ENCODE peak calls at places on chromosome 22, in six cellular contexts. L, U, A, Q, J and D are unnamed samples.

GRCh38 chr22:29475550-29475949 is 4.5 kb upstream of the NEFH start:
- DNase-seq in L (no peak), U (no peak), A (no peak), Q (no peak), J (no peak), D (no peak)

GRCh38 chr22:29336751-29337490 is 21.4 kb upstream of the RASL10A start:
- DNase-seq in L (no peak), U (no peak), A (no peak), Q (no peak), J (peak), D (no peak)

GRCh38 chr22:38543822-38544221 is 26.2 kb downstream of the DMC1 start:
- DNase-seq in L (no peak), U (no peak), A (no peak), Q (no peak), J (no peak), D (no peak)

GRCh38 chr22:23401111-23401909 is 178.8 kb downstream of the IGLL1 start:
- DNase-seq in L (peak), U (peak), A (no peak), Q (no peak), J (no peak), D (peak)

GRCh38 chr22:44462246-44463015 is 35.6 kb downstream of the RTL6 start:
- DNase-seq in L (no peak), U (no peak), A (no peak), Q (peak), J (no peak), D (no peak)

GRCh38 chr22:31075961-31076360 is 5.2 kb upstream of the SMTN start:
- DNase-seq in L (no peak), U (peak), A (no peak), Q (no peak), J (peak), D (peak)

GRCh38 chr22:43658823-43659222 is 153.3 kb downstream of the EFCAB6 start:
- DNase-seq in L (no peak), U (no peak), A (no peak), Q (no peak), J (no peak), D (no peak)

GRCh38 chr22:50310949-50311444 is 3.6 kb upstream of the PLXNB2 start:
- DNase-seq in L (no peak), U (no peak), A (no peak), Q (no peak), J (no peak), D (no peak)

GRCh38 chr22:22818861-22819855 is 68.5 kb upstream of the IGLL5 start:
- DNase-seq in L (no peak), U (no peak), A (no peak), Q (no peak), J (no peak), D (no peak)

GRCh38 chr22:46896568-46897245 is 134.3 kb downstream of the TBC1D22A start:
- DNase-seq in L (no peak), U (no peak), A (no peak), Q (no peak), J (no peak), D (no peak)

GRCh38 chr22:40535189-40535512 is 101.4 kb downstream of the MRTFA start:
- DNase-seq in L (no peak), U (no peak), A (no peak), Q (no peak), J (no peak), D (no peak)

GRCh38 chr22:26681395-26681821 is 24.0 kb downstream of the MIAT start:
- DNase-seq in L (peak), U (peak), A (no peak), Q (no peak), J (no peak), D (peak)

GRCh38 chr22:47053865-47054185 is 291.4 kb downstream of the TBC1D22A start:
- DNase-seq in L (peak), U (peak), A (no peak), Q (no peak), J (peak), D (peak)

GRCh38 chr22:46538816-46539163 is 1.4 kb upstream of the CELSR1 start:
- DNase-seq in L (peak), U (peak), A (no peak), Q (no peak), J (no peak), D (peak)

GRCh38 chr22:46982635-46983034 is 220.2 kb downstream of the TBC1D22A start:
- DNase-seq in L (no peak), U (no peak), A (no peak), Q (no peak), J (no peak), D (no peak)

GRCh38 chr22:46031965-46032851 is 55.2 kb upstream of the WNT7B start:
- DNase-seq in L (no peak), U (no peak), A (no peak), Q (no peak), J (peak), D (no peak)

GRCh38 chr22:49199224-49199623 is 628.4 kb downstream of the BRD1 start:
- DNase-seq in L (no peak), U (no peak), A (no peak), Q (no peak), J (no peak), D (no peak)

GRCh38 chr22:24834845-24835570 is 29.0 kb downstream of the SGSM1 start:
- DNase-seq in L (no peak), U (no peak), A (peak), Q (no peak), J (no peak), D (no peak)

GRCh38 chr22:39349967-39350802 is at the start of gene SYNGR1:
- DNase-seq in L (no peak), U (no peak), A (no peak), Q (no peak), J (no peak), D (peak)

GRCh38 chr22:37647317-37647716 is 7.8 kb downstream of the SH3BP1 start:
- DNase-seq in L (no peak), U (no peak), A (no peak), Q (no peak), J (no peak), D (no peak)

GRCh38 chr22:45584121-45584570 is 81.5 kb downstream of the FBLN1 start:
- DNase-seq in L (peak), U (peak), A (no peak), Q (no peak), J (no peak), D (peak)

GRCh38 chr22:36453266-36453607 is 28.2 kb downstream of the TXN2 start:
- DNase-seq in L (no peak), U (no peak), A (no peak), Q (no peak), J (no peak), D (peak)